ENCODE peak calls at places on chromosomes 6 and 20, in six cellular contexts. One of them, this sample, is unnamed.

GRCh38 chr6:26103770-26104456 is 16.7 kb downstream of the HFE start:
- DNase-seq in GM23248: peak; percentile 92
- DNase-seq in HCT116: peak; percentile 95
- DNase-seq in MM.1S: peak; percentile 94
- DNase-seq in neural progenitor cell: peak; percentile 87
- DNase-seq in SK-N-SH: peak; percentile 69
- DNase-seq in this sample: peak; percentile 97

GRCh38 chr6:124989136-124989983 is 27.1 kb downstream of the RNF217 start:
- DNase-seq in GM23248: no peak
- DNase-seq in HCT116: no peak
- DNase-seq in MM.1S: no peak
- DNase-seq in neural progenitor cell: no peak
- DNase-seq in SK-N-SH: no peak
- DNase-seq in this sample: no peak

GRCh38 chr20:57481281-57481711 is 43.6 kb downstream of the CTCFL start:
- DNase-seq in GM23248: no peak
- DNase-seq in HCT116: no peak
- DNase-seq in MM.1S: peak; percentile 78
- DNase-seq in neural progenitor cell: no peak
- DNase-seq in SK-N-SH: no peak
- DNase-seq in this sample: no peak

GRCh38 chr6:105428342-105428957 is 25.6 kb upstream of the PREP start:
- DNase-seq in GM23248: peak; percentile 88
- DNase-seq in HCT116: peak; percentile 33
- DNase-seq in MM.1S: no peak
- DNase-seq in neural progenitor cell: no peak
- DNase-seq in SK-N-SH: no peak
- DNase-seq in this sample: peak; percentile 75

GRCh38 chr6:120384671-120385070 is 949.6 kb downstream of the TBC1D32 start:
- DNase-seq in GM23248: peak; percentile 3
- DNase-seq in HCT116: no peak
- DNase-seq in MM.1S: no peak
- DNase-seq in neural progenitor cell: no peak
- DNase-seq in SK-N-SH: no peak
- DNase-seq in this sample: peak; percentile 32

GRCh38 chr6:149174962-149175361 is 142.6 kb upstream of the TAB2 start:
- DNase-seq in GM23248: no peak
- DNase-seq in HCT116: no peak
- DNase-seq in MM.1S: no peak
- DNase-seq in neural progenitor cell: no peak
- DNase-seq in SK-N-SH: no peak
- DNase-seq in this sample: no peak

GRCh38 chr6:40477246-40478126 is 109.7 kb downstream of the LRFN2 start:
- DNase-seq in GM23248: no peak
- DNase-seq in HCT116: no peak
- DNase-seq in MM.1S: no peak
- DNase-seq in neural progenitor cell: peak; percentile 52
- DNase-seq in SK-N-SH: peak; percentile 56
- DNase-seq in this sample: no peak

GRCh38 chr6:31572041-31572911 is at the start of gene LTA:
- DNase-seq in GM23248: no peak
- DNase-seq in HCT116: no peak
- DNase-seq in MM.1S: peak; percentile 48
- DNase-seq in neural progenitor cell: no peak
- DNase-seq in SK-N-SH: no peak
- DNase-seq in this sample: no peak

GRCh38 chr6:32558426-32559057 is 28.5 kb upstream of the HLA-DRB5 start:
- DNase-seq in GM23248: no peak
- DNase-seq in HCT116: no peak
- DNase-seq in MM.1S: no peak
- DNase-seq in neural progenitor cell: no peak
- DNase-seq in SK-N-SH: no peak
- DNase-seq in this sample: no peak

GRCh38 chr20:7285918-7286556 is 518.6 kb downstream of the BMP2 start:
- DNase-seq in GM23248: peak; percentile 78
- DNase-seq in HCT116: peak; percentile 19
- DNase-seq in MM.1S: peak; percentile 78
- DNase-seq in neural progenitor cell: peak; percentile 88
- DNase-seq in SK-N-SH: peak; percentile 29
- DNase-seq in this sample: peak; percentile 92

GRCh38 chr6:137767931-137768690 is 98.9 kb upstream of the TNFAIP3 start:
- DNase-seq in GM23248: peak; percentile 49
- DNase-seq in HCT116: no peak
- DNase-seq in MM.1S: peak; percentile 68
- DNase-seq in neural progenitor cell: no peak
- DNase-seq in SK-N-SH: no peak
- DNase-seq in this sample: no peak

DNA sequence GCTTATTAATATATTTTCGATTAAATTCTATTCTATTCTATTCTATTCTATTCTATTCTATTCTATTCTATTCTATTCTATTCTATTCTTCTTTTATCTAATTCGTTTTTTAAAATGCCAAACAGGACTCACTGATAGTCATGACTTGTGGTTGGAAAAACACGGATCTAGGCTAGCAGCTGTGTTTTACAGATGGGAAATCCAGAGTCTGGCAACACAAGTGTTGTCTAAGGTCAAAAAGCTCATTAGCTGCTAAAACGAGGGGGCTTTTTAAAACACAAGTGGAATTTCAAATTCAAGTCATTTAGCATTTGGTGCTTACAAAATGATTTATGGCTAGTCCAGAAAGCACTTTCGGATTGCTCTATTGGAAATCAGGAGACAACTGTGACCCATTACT is 17.9 kb upstream of the MLIP start:
- DNase-seq in GM23248: no peak
- DNase-seq in HCT116: no peak
- DNase-seq in MM.1S: no peak
- DNase-seq in neural progenitor cell: no peak
- DNase-seq in SK-N-SH: no peak
- DNase-seq in this sample: no peak
- H3K27me3 ChIP-seq in GM23248: no peaks in the 10 kb centered on the region
- H3K27me3 ChIP-seq in HCT116: no peaks in the 10 kb centered on the region
- H3K27me3 ChIP-seq in MM.1S: no peaks in the 10 kb centered on the region
- H3K27me3 ChIP-seq in neural progenitor cell: no peaks in the 10 kb centered on the region
- H3K27me3 ChIP-seq in SK-N-SH: no peaks in the 10 kb centered on the region
- H3K27me3 ChIP-seq in this sample: no peaks in the 10 kb centered on the region

GRCh38 chr6:133768656-133769295 is 120.1 kb upstream of the TCF21 start:
- DNase-seq in GM23248: no peak
- DNase-seq in HCT116: no peak
- DNase-seq in MM.1S: no peak
- DNase-seq in neural progenitor cell: no peak
- DNase-seq in SK-N-SH: no peak
- DNase-seq in this sample: peak; percentile 77
- TF ChIP-seq EZH2phosphoT487 in GM23248: no peak
- TF ChIP-seq EZH2phosphoT487 in HCT116: no peak
- TF ChIP-seq EZH2phosphoT487 in MM.1S: no peak
- TF ChIP-seq EZH2phosphoT487 in neural progenitor cell: no peak
- TF ChIP-seq EZH2phosphoT487 in SK-N-SH: no peak
- TF ChIP-seq EZH2phosphoT487 in this sample: no peak

GRCh38 chr6:41642960-41643898 is 5.0 kb downstream of the MDFI start:
- DNase-seq in GM23248: no peak
- DNase-seq in HCT116: no peak
- DNase-seq in MM.1S: no peak
- DNase-seq in neural progenitor cell: no peak
- DNase-seq in SK-N-SH: no peak
- DNase-seq in this sample: no peak

GRCh38 chr6:41642090-41642959 is 4.1 kb downstream of the MDFI start:
- DNase-seq in GM23248: no peak
- DNase-seq in HCT116: no peak
- DNase-seq in MM.1S: no peak
- DNase-seq in neural progenitor cell: no peak
- DNase-seq in SK-N-SH: no peak
- DNase-seq in this sample: no peak

GRCh38 chr6:41645007-41645618 is 6.8 kb downstream of the MDFI start:
- DNase-seq in GM23248: no peak
- DNase-seq in HCT116: no peak
- DNase-seq in MM.1S: no peak
- DNase-seq in neural progenitor cell: peak; percentile 38
- DNase-seq in SK-N-SH: no peak
- DNase-seq in this sample: no peak

GRCh38 chr6:41644297-41644879 is 6.1 kb downstream of the MDFI start:
- DNase-seq in GM23248: no peak
- DNase-seq in HCT116: no peak
- DNase-seq in MM.1S: no peak
- DNase-seq in neural progenitor cell: peak; percentile 71
- DNase-seq in SK-N-SH: no peak
- DNase-seq in this sample: no peak

DNA sequence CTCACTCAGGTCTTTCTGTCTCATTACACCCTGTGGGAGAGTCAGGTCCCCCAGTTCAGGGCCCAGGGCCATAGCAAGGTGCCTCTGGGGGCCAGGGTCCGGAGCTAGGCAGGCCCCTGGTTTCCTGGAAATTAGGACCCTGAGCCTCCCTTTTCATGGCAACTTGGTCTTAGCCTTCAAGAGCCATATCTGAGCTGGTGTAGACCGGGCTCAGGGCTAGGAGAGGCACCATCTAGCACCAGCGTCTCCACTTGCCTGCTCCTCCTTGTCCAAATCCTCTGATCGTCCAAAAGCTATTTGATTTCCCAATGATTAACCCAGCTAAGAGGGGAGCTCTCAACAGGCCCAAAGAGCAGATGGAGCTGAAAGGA is 5.6 kb downstream of the MDFI start:
- DNase-seq in GM23248: no peak
- DNase-seq in HCT116: no peak
- DNase-seq in MM.1S: no peak
- DNase-seq in neural progenitor cell: no peak
- DNase-seq in SK-N-SH: no peak
- DNase-seq in this sample: no peak
- H3K9ac ChIP-seq in GM23248: no peak overlapping the region
- H3K9ac ChIP-seq in HCT116: no peak overlapping the region
- H3K9ac ChIP-seq in MM.1S: no peak overlapping the region
- H3K9ac ChIP-seq in neural progenitor cell: no peak overlapping the region
- H3K9ac ChIP-seq in SK-N-SH: no peak overlapping the region
- H3K9ac ChIP-seq in this sample: no peak overlapping the region

DNA sequence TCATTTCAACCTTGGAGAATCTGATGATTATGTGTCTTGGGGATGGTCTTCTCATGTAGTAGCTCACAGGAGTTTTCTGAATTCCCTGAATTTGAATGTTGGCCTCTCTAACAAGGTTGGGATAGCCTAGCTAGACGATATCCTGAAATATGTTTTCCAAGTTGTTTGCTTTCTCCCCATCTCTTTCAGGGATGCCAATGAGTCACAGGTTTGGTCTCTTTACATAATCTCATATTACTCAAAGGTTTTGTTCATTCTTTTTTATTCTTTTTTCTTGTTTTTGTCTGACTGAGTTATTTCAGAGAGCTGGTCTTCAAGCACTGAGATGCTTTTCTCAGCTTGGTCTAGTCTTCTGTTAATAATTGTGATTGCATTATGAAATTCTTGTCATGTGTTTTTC is 42.7 kb upstream of the COL9A1 start:
- DNase-seq in GM23248: no peak
- DNase-seq in HCT116: no peak
- DNase-seq in MM.1S: no peak
- DNase-seq in neural progenitor cell: no peak
- DNase-seq in SK-N-SH: no peak
- DNase-seq in this sample: peak; percentile 52
- H3K27me3 ChIP-seq in GM23248: peaks cover 23% of the 10 kb centered on the region
- H3K27me3 ChIP-seq in HCT116: peaks cover 28% of the 10 kb centered on the region
- H3K27me3 ChIP-seq in MM.1S: no peaks in the 10 kb centered on the region
- H3K27me3 ChIP-seq in neural progenitor cell: no peaks in the 10 kb centered on the region
- H3K27me3 ChIP-seq in SK-N-SH: no peaks in the 10 kb centered on the region
- H3K27me3 ChIP-seq in this sample: no peaks in the 10 kb centered on the region

DNA sequence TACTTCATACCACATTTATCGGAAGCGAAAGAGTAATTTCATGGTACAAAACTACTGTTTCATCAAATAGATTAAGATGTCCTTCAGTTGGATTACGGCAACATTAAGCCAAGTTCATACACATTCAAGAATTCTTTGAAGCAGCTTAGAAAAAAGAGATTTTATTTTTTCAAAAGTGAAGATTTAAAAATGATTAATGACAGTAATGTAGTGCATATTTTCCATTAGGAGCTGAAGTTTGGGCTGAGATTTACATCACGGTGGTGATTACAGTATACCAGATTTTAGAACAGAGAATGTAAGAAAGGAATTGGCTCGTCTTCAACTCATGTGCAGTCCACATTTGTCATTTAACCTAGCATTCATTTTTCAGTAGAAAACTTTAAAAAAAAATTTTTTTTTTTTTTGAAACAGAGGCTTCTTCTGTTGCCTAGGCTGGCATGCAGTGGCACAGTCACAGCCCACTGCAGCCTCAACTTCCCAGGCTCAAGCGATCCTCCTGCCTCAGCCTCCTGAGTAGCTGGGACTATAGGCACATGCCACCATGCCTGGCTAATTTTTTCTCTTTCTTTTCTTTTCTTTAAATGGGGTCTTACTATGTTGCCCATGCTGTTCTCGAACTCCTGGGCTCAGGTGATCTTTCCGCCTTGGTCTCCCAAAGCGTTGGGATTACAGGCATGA is 1.9 kb downstream of the SYNJ2 start:
- DNase-seq in GM23248: peak; percentile 77
- DNase-seq in HCT116: no peak
- DNase-seq in MM.1S: no peak
- DNase-seq in neural progenitor cell: no peak
- DNase-seq in SK-N-SH: no peak
- DNase-seq in this sample: no peak
- TF ChIP-seq EZH2phosphoT487 in GM23248: no peak
- TF ChIP-seq EZH2phosphoT487 in HCT116: no peak
- TF ChIP-seq EZH2phosphoT487 in MM.1S: no peak
- TF ChIP-seq EZH2phosphoT487 in neural progenitor cell: no peak
- TF ChIP-seq EZH2phosphoT487 in SK-N-SH: no peak
- TF ChIP-seq EZH2phosphoT487 in this sample: no peak

GRCh38 chr6:109794201-109794926 is 103.3 kb downstream of the FIG4 start:
- DNase-seq in GM23248: peak; percentile 84
- DNase-seq in HCT116: no peak
- DNase-seq in MM.1S: no peak
- DNase-seq in neural progenitor cell: no peak
- DNase-seq in SK-N-SH: peak; percentile 24
- DNase-seq in this sample: peak; percentile 77

GRCh38 chr6:109793793-109794192 is 102.7 kb downstream of the FIG4 start:
- DNase-seq in GM23248: peak; percentile 96
- DNase-seq in HCT116: peak; percentile 83
- DNase-seq in MM.1S: no peak
- DNase-seq in neural progenitor cell: no peak
- DNase-seq in SK-N-SH: no peak
- DNase-seq in this sample: peak; percentile 89

GRCh38 chr6:109791301-109791700 is 100.2 kb downstream of the FIG4 start:
- DNase-seq in GM23248: no peak
- DNase-seq in HCT116: no peak
- DNase-seq in MM.1S: no peak
- DNase-seq in neural progenitor cell: peak; percentile 20
- DNase-seq in SK-N-SH: no peak
- DNase-seq in this sample: peak; percentile 5

GRCh38 chr6:109790131-109790530 is 99.0 kb downstream of the FIG4 start:
- DNase-seq in GM23248: peak; percentile 67
- DNase-seq in HCT116: no peak
- DNase-seq in MM.1S: no peak
- DNase-seq in neural progenitor cell: no peak
- DNase-seq in SK-N-SH: no peak
- DNase-seq in this sample: peak; percentile 29

GRCh38 chr6:109793015-109793414 is 101.9 kb downstream of the FIG4 start:
- DNase-seq in GM23248: no peak
- DNase-seq in HCT116: no peak
- DNase-seq in MM.1S: no peak
- DNase-seq in neural progenitor cell: no peak
- DNase-seq in SK-N-SH: no peak
- DNase-seq in this sample: peak; percentile 22
- H3K9ac ChIP-seq in GM23248: peak overlapping the region; percentile 53
- H3K9ac ChIP-seq in HCT116: peak overlapping the region; percentile 25
- H3K9ac ChIP-seq in MM.1S: no peak overlapping the region
- H3K9ac ChIP-seq in neural progenitor cell: no peak overlapping the region
- H3K9ac ChIP-seq in SK-N-SH: peak overlapping the region; percentile 28
- H3K9ac ChIP-seq in this sample: peak overlapping the region; percentile 81